ENCODE peak calls at places on chromosomes 16 and 17, in ten cellular contexts. N is activated CD8-positive, alpha-beta memory T cell treated with anti-CD3 and anti-CD28 coated beads for 48 hours; F is activated CD4-positive, alpha-beta T cell treated with anti-CD3 and anti-CD28 coated beads, Interleukin-2, amount 50 U/mL, for 48 hours; W is DMS153; M is foreskin fibroblast; K is HT1080; E is frontal cortex; O is immature natural killer cell; Q is retina; L is GM04503. C is an unnamed sample.

GRCh38 chr17:81572499-81573030 is 20.4 kb upstream of the FAAP100 start:
- DNase-seq in N (no peak), F (no peak), W (no peak), M (no peak), K (no peak), E (no peak), O (no peak), Q (no peak), L (no peak), C (no peak)

GRCh38 chr16:55494994-55495421 is 13.9 kb upstream of the LPCAT2 start:
- DNase-seq in N (no peak), F (no peak), W (peak), M (peak), K (peak), E (peak), O (no peak), Q (peak), L (peak), C (peak)

GRCh38 chr17:63707151-63707550 is 7.2 kb upstream of the LIMD2 start:
- DNase-seq in N (no peak), F (no peak), W (no peak), M (no peak), K (no peak), E (no peak), O (no peak), Q (no peak), L (no peak), C (no peak)

GRCh38 chr16:54974391-54974790 is 43.7 kb downstream of the IRX5 start:
- DNase-seq in N (no peak), F (no peak), W (no peak), M (no peak), K (no peak), E (no peak), O (no peak), Q (no peak), L (no peak), C (no peak)

GRCh38 chr17:37746617-37747016 is 1.8 kb upstream of the HNF1B start:
- DNase-seq in N (no peak), F (no peak), W (no peak), M (no peak), K (no peak), E (no peak), O (no peak), Q (no peak), L (no peak), C (no peak)

GRCh38 chr17:56583772-56584171 is 9.7 kb upstream of the NOG start:
- DNase-seq in N (no peak), F (no peak), W (no peak), M (no peak), K (no peak), E (no peak), O (no peak), Q (no peak), L (no peak), C (no peak)

GRCh38 chr16:29684671-29685070 is 5.7 kb downstream of the QPRT start:
- DNase-seq in N (no peak), F (no peak), W (no peak), M (no peak), K (no peak), E (no peak), O (no peak), Q (no peak), L (no peak), C (no peak)

GRCh38 chr17:69357701-69358100 is 30.8 kb upstream of the ABCA5 start:
- DNase-seq in N (no peak), F (no peak), W (no peak), M (no peak), K (peak), E (no peak), O (no peak), Q (no peak), L (no peak), C (peak)

GRCh38 chr17:42818379-42818778 is 5.7 kb downstream of the BECN1 start:
- DNase-seq in N (no peak), F (no peak), W (no peak), M (no peak), K (no peak), E (no peak), O (no peak), Q (no peak), L (no peak), C (no peak)

GRCh38 chr16:9787717-9788116 is 394.5 kb downstream of the GRIN2A start:
- DNase-seq in N (no peak), F (no peak), W (peak), M (no peak), K (peak), E (no peak), O (no peak), Q (no peak), L (no peak), C (no peak)

GRCh38 chr17:37388266-37388665 is 12.5 kb downstream of the C17orf78 start:
- DNase-seq in N (no peak), F (no peak), W (no peak), M (no peak), K (no peak), E (no peak), O (no peak), Q (no peak), L (no peak), C (peak)

GRCh38 chr17:21275579-21276339 is 8.8 kb upstream of the MAP2K3 start:
- DNase-seq in N (peak), F (peak), W (peak), M (peak), K (peak), E (peak), O (peak), Q (peak), L (no peak), C (peak)

GRCh38 chr16:87560428-87561199 is 41.7 kb upstream of the JPH3 start:
- DNase-seq in N (peak), F (peak), W (peak), M (no peak), K (peak), E (no peak), O (peak), Q (no peak), L (no peak), C (no peak)

GRCh38 chr17:29726721-29727252 is 104.1 kb upstream of the CORO6 start:
- DNase-seq in N (no peak), F (no peak), W (peak), M (no peak), K (peak), E (no peak), O (peak), Q (no peak), L (no peak), C (no peak)

GRCh38 chr16:51409001-51409675 is 258.1 kb upstream of the SALL1 start:
- DNase-seq in N (no peak), F (no peak), W (no peak), M (peak), K (peak), E (no peak), O (no peak), Q (no peak), L (no peak), C (peak)

GRCh38 chr16:13471036-13471435 is 448.9 kb upstream of the ERCC4 start:
- DNase-seq in N (no peak), F (no peak), W (no peak), M (no peak), K (no peak), E (no peak), O (no peak), Q (no peak), L (no peak), C (no peak)

GRCh38 chr17:58541249-58541648 is 26.8 kb upstream of the MTMR4 start:
- DNase-seq in N (no peak), F (no peak), W (no peak), M (no peak), K (no peak), E (no peak), O (no peak), Q (no peak), L (no peak), C (no peak)

C was measured in mammary epithelial cell.